ENCODE peak calls at places on chromosome 11, in five cellular contexts. L is spleen, N is fibroblast of pulmonary artery, D is fibroblast of lung, X is Caco-2. H is an unnamed sample.

GRCh38 chr11:96075532-96075959 is 151.6 kb upstream of the MTMR2 start:
- DNase-seq in L (no peak), N (no peak), X (no peak), D (peak; percentile 76), H (peak; percentile 47)

GRCh38 chr11:94785509-94785908 is 17.4 kb downstream of the AMOTL1 start:
- DNase-seq in X (no peak), L (no peak), D (no peak), N (no peak), H (no peak)

GRCh38 chr11:63560506-63561179 is 2.5 kb downstream of the PLAAT2 start:
- DNase-seq in D (no peak), N (no peak), L (no peak), X (no peak), H (no peak)

GRCh38 chr11:107116358-107116757 is 98.1 kb upstream of the GUCY1A2 start:
- DNase-seq in X (no peak), D (peak; percentile 83), N (peak; percentile 11), L (no peak), H (no peak)

GRCh38 chr11:10770626-10771254 is 19.7 kb downstream of the CTR9 start:
- DNase-seq in X (peak; percentile 59), N (peak; percentile 55), L (no peak), D (peak; percentile 39), H (peak; percentile 44)

GRCh38 chr11:133834399-133835257 is 10.7 kb downstream of the SPATA19 start:
- DNase-seq in X (no peak), D (no peak), L (peak; percentile 2), N (no peak), H (no peak)

GRCh38 chr11:24496728-24497396 is at the start of gene LUZP2:
- DNase-seq in L (peak; percentile 70), N (peak; percentile 24), D (peak; percentile 59), X (no peak), H (peak; percentile 38)

GRCh38 chr11:99513368-99513767 is 492.6 kb downstream of the CNTN5 start:
- DNase-seq in X (no peak), L (no peak), N (no peak), D (peak; percentile 29), H (no peak)

GRCh38 chr11:8756201-8756600 is 73.6 kb downstream of the RPL27A start:
- DNase-seq in L (no peak), D (peak; percentile 49), N (no peak), X (no peak), H (no peak)

GRCh38 chr11:86160546-86161149 is 83.9 kb upstream of the EED start:
- DNase-seq in X (peak; percentile 89), N (peak; percentile 51), D (peak; percentile 76), L (no peak), H (no peak)

GRCh38 chr11:22065472-22065871 is 127.4 kb upstream of the ANO5 start:
- DNase-seq in D (no peak), N (no peak), X (no peak), L (no peak), H (no peak)

GRCh38 chr11:102564110-102564509 is 33.6 kb upstream of the MMP7 start:
- DNase-seq in L (no peak), D (peak; percentile 84), X (no peak), N (peak; percentile 57), H (peak; percentile 84)

GRCh38 chr11:115290479-115291390 is 213.5 kb downstream of the CADM1 start:
- DNase-seq in X (no peak), N (no peak), D (peak; percentile 36), L (no peak), H (no peak)

GRCh38 chr11:38680746-38681145 is 2082.7 kb upstream of the RAG2 start:
- DNase-seq in X (no peak), D (no peak), L (no peak), N (no peak), H (no peak)

GRCh38 chr11:78961938-78962701 is 387.5 kb upstream of the NARS2 start:
- DNase-seq in N (peak; percentile 28), L (no peak), X (no peak), D (peak; percentile 68), H (peak; percentile 71)

GRCh38 chr11:94128746-94129504 is at the start of gene PANX1:
- DNase-seq in L (peak; percentile 92), X (peak; percentile 93), D (peak; percentile 87), N (peak; percentile 82), H (peak; percentile 86)

GRCh38 chr11:62770778-62771143 is 435 bp upstream of the TAF6L start:
- DNase-seq in L (peak; percentile 81), X (peak; percentile 53), N (no peak), D (no peak), H (no peak)

GRCh38 chr11:112172362-112172994 is 2.8 kb upstream of the BCO2 start:
- DNase-seq in L (no peak), N (no peak), D (peak; percentile 65), X (no peak), H (peak; percentile 35)
- TF ChIP-seq CTCF in L (no peak), N (no peak), D (no peak), X (no peak), H (no peak)

DNA sequence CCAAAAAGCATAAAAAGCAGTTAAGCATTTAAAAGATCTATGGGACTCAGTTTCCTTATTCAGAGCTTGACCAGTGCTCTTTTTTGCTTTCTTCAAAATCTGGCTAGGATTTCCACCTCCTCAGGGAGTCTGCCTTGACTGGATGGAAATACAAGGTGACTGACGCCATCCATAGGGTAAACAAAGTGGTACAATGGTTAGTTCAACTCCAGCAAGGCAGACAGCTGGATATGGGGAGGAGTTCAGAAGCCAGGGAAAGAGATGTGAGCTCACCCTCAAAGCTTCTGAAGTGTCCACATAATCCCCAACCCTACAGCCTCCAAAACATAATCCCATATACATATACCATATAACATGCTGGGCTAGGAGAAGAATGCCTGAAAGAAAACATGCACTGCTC is 52.0 kb downstream of the KIRREL3 start:
- DNase-seq in X (no peak), L (no peak), N (no peak), D (peak; percentile 63), H (peak; percentile 28)
- H3K4me3 ChIP-seq in X (no peak overlapping the region), L (no peak overlapping the region), N (no peak overlapping the region), D (no peak overlapping the region), H (no peak overlapping the region)

GRCh38 chr11:67376022-67376386 is 2.6 kb upstream of the CLCF1 start:
- DNase-seq in D (no peak), X (no peak), N (no peak), L (no peak), H (no peak)
- TF ChIP-seq CTCF in D (no peak), X (no peak), N (no peak), L (no peak), H (no peak)

DNA sequence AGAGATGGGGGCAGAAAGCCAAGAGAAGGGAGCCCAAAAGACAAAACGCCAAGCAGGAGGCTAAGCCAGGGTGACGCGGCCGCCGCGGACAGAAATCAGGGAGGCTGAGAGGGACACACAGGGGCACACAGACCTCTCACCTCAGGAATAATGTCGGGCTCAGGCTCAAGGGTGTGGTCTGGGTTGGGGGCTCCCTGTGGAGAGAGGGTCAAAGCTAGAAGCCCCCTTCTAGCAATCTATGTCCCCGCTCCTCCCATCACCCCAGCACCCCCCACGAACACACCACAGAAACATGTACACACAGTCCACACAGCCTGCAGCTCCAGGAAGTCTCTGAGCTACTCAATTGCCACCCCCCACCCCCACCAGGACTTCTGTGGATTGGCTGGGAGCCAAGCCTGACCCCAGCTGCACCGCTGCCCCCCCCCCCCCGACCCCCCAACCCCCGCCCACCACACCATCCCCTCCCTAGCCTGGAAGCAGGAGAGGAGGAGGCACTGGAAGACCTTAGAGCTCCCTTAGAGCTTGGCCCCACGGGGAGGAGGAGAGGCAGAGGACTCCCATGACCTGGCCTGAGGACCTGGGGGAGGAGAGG is 6.9 kb downstream of the BCL9L start:
- DNase-seq in X (peak; percentile 86), D (peak; percentile 58), N (peak; percentile 69), L (no peak), H (peak; percentile 68)
- H3K4me3 ChIP-seq in X (peak overlapping the region; percentile 28), D (peak overlapping the region; percentile 99), N (peak overlapping the region; percentile 98), L (peak overlapping the region; percentile 95), H (peak overlapping the region; percentile 14)

DNA sequence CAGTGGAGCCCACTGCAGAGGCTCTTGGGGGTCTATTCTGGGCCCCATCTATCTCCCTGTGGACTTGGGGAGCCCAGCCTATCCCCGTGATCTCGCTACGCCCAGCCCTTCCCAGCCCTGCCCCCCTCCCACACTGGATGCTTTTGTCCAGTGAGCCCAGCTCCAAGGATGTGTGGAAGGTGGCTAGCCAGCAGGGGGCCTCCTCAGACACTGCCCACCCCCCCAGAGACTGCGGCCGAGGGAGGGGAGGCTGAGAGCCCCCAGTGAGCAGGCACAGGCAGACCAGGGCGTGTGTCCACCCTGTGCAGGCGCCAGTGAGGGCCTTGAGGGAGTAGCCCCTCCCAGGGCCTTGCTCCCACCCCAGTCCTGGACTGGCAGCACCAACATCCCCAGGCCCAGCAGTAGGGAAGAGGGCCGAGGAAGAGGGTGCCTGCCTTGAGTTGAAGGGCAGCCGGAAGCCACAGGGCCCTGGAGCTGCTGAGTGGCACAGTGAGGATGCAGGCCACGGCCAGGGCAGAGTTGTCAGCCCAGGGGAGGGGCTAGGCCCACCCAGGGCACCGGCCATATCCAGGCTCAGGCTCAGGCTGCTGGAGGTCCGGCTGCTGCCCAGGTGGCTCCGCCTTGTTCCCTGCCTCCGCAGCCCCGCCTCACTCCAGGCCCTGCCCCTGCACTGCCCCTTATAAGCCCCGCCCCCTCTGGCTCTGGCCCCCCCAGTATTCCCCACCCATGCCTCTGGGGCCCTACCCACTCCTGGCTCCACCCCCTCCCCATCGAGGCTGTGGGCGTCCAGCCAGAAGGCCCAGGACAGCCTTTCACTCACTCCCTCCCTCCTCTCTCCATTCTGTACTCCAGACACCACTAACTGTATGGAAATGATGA is 28.0 kb downstream of the MOB2 start:
- DNase-seq in X (peak; percentile 61), L (no peak), N (peak; percentile 22), D (peak; percentile 4), H (no peak)
- TF ChIP-seq CTCF in X (peak; percentile 29), L (peak; percentile 33), N (peak; percentile 25), D (peak; percentile 36), H (peak; percentile 22)

DNA sequence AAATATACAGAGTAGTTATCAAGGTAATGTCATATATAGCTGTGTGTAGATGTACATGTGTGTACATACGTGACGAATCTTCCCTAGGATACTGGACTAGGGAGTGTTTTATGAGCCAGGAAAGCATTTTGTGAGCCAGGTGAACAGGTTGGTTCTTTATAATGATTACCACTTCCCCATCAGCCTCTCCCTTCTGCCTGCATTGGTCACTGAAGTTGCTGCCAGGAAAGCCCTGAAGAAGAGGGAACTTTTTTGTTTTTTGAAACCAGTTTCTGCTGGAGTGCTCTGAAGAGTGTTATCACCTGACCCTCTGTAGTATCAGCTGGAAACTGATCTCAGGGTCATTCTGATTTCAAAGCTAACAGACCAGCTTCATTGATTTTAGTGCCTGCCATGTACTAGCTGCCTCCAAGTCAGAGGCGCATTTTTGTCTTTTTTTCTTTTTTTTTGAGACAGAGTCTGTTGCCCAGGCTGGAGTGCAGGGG is 14.2 kb upstream of the ST14 start:
- DNase-seq in L (no peak), D (no peak), N (no peak), X (peak; percentile 9), H (no peak)
- H3K4me3 ChIP-seq in L (no peak overlapping the region), D (no peak overlapping the region), N (no peak overlapping the region), X (no peak overlapping the region), H (no peak overlapping the region)

GRCh38 chr11:48109046-48109666 is 107.5 kb upstream of the OR4B1 start:
- DNase-seq in D (peak; percentile 65), X (no peak), L (no peak), N (peak; percentile 70), H (peak; percentile 64)
- TF ChIP-seq CTCF in D (peak; percentile 30), X (peak; percentile 30), L (no peak), N (peak; percentile 42), H (peak; percentile 41)

H was measured in astrocyte of the spinal cord.